ENCODE peak calls at places on chromosome 5, in nine cellular contexts. O is CD8-positive, alpha-beta T cell; D is CD4-positive, alpha-beta memory T cell; S is HCT116; J is esophagus squamous epithelium; M is lower lobe of right lung; V is heart right ventricle; A is SJSA1; Y is neural progenitor cell. B is an unnamed sample. For H3K36me3, the result is how much of the 10 kb centered on the place peaks cover.

GRCh38 chr5:35971186-35971877 is 19.9 kb downstream of the UGT3A1 start:
- DNase-seq in S (no peak), A (peak), M (no peak), Y (no peak), D (no peak), O (no peak), J (no peak), V (no peak), B (no peak)

GRCh38 chr5:63164838-63165237 is 586.2 kb downstream of the LRRC70 start:
- DNase-seq in S (no peak), V (no peak), O (no peak), J (no peak), Y (peak), D (no peak), A (no peak), M (no peak), B (no peak)

GRCh38 chr5:135457424-135458071 is 5.4 kb upstream of the TIFAB start:
- DNase-seq in D (peak), Y (peak), S (peak), M (peak), J (no peak), A (peak), O (peak), V (peak), B (peak)

GRCh38 chr5:6557807-6558575 is 74.9 kb downstream of the NSUN2 start:
- DNase-seq in O (no peak), A (no peak), J (no peak), Y (no peak), V (no peak), S (no peak), M (no peak), D (no peak), B (no peak)

GRCh38 chr5:124841829-124842712 is 95.6 kb upstream of the ZNF608 start:
- DNase-seq in V (peak), A (no peak), J (no peak), D (no peak), Y (no peak), S (no peak), M (no peak), O (no peak), B (no peak)

GRCh38 chr5:142587354-142587965 is 98.4 kb downstream of the FGF1 start:
- DNase-seq in M (no peak), O (no peak), D (peak), V (no peak), J (no peak), S (peak), A (peak), Y (peak), B (peak)

GRCh38 chr5:172567843-172568242 is 73.2 kb upstream of the NEURL1B start:
- DNase-seq in D (no peak), Y (no peak), S (no peak), M (no peak), V (no peak), J (no peak), O (no peak), A (no peak), B (no peak)

GRCh38 chr5:176675676-176676360 is 28.5 kb downstream of the TSPAN17 start:
- DNase-seq in S (peak), J (no peak), O (no peak), M (no peak), V (no peak), D (no peak), Y (peak), A (no peak), B (peak)

GRCh38 chr5:116002116-116002906 is 30.0 kb upstream of the ARL14EPL start:
- DNase-seq in O (no peak), A (peak), M (no peak), V (no peak), S (no peak), D (no peak), Y (no peak), J (no peak), B (no peak)

GRCh38 chr5:31470608-31471007 is 61.3 kb downstream of the DROSHA start:
- DNase-seq in D (no peak), V (peak), O (no peak), M (peak), A (no peak), Y (no peak), S (no peak), J (peak), B (no peak)

GRCh38 chr5:141747152-141747640 is 65.2 kb upstream of the ARAP3 start:
- DNase-seq in S (peak), Y (peak), J (no peak), A (no peak), O (no peak), V (peak), M (peak), D (no peak), B (peak)

GRCh38 chr5:61429906-61430305 is 97.8 kb downstream of the ZSWIM6 start:
- DNase-seq in D (no peak), A (no peak), M (no peak), O (no peak), V (no peak), J (no peak), Y (no peak), S (no peak), B (no peak)

GRCh38 chr5:31916327-31916726 is 257.8 kb downstream of the GOLPH3 start:
- DNase-seq in J (no peak), O (no peak), V (no peak), D (no peak), A (no peak), Y (no peak), M (no peak), S (no peak), B (no peak)

GRCh38 chr5:31824886-31825774 is 186.2 kb downstream of the PDZD2 start:
- DNase-seq in M (no peak), D (peak), A (peak), O (peak), S (peak), Y (peak), J (no peak), V (no peak), B (peak)

GRCh38 chr5:96035796-96036195 is 74.1 kb upstream of the ELL2 start:
- DNase-seq in D (no peak), A (no peak), S (no peak), J (no peak), O (no peak), V (no peak), Y (no peak), M (no peak), B (no peak)

GRCh38 chr5:134132372-134133212 is 18.1 kb downstream of the TCF7 start:
- DNase-seq in O (peak), V (no peak), Y (no peak), A (no peak), D (peak), J (no peak), M (peak), S (no peak), B (peak)

GRCh38 chr5:136720674-136721073 is 355.3 kb upstream of the TRPC7 start:
- DNase-seq in S (no peak), Y (no peak), D (no peak), V (no peak), A (no peak), M (no peak), J (no peak), O (no peak), B (no peak)

GRCh38 chr5:172795401-172795977 is 24.5 kb upstream of the DUSP1 start:
- DNase-seq in D (no peak), S (no peak), O (no peak), Y (no peak), M (peak), V (peak), J (no peak), A (peak), B (peak)

GRCh38 chr5:144183254-144183889 is 12.7 kb downstream of the KCTD16 start:
- DNase-seq in D (peak), S (no peak), Y (peak), A (peak), O (no peak), V (no peak), M (no peak), J (no peak), B (no peak)

GRCh38 chr5:167208911-167209310 is 1082.5 kb upstream of the WWC1 start:
- DNase-seq in O (no peak), V (no peak), A (peak), S (no peak), D (no peak), J (no peak), Y (no peak), M (no peak), B (no peak)

GRCh38 chr5:124963236-124963929 is 216.9 kb upstream of the ZNF608 start:
- DNase-seq in D (no peak), A (peak), Y (peak), S (no peak), O (no peak), M (no peak), V (no peak), J (no peak), B (peak)

GRCh38 chr5:149485655-149486615 is 65.3 kb downstream of the CSNK1A1 start:
- DNase-seq in M (peak), A (peak), D (no peak), O (no peak), Y (no peak), J (no peak), V (peak), S (peak), B (no peak)

GRCh38 chr5:152556779-152557178 is 151.7 kb upstream of the NMUR2 start:
- DNase-seq in A (no peak), Y (no peak), S (no peak), V (no peak), O (no peak), M (no peak), J (no peak), D (no peak), B (no peak)

GRCh38 chr5:77321793-77322394 is 111.4 kb downstream of the PDE8B start:
- DNase-seq in D (no peak), S (no peak), J (no peak), A (no peak), Y (peak), V (no peak), M (no peak), O (no peak), B (peak)

GRCh38 chr5:142922223-142922952 is 152.2 kb downstream of the ARHGAP26 start:
- DNase-seq in O (no peak), Y (peak), A (peak), M (no peak), V (no peak), S (no peak), J (no peak), D (peak), B (no peak)

GRCh38 chr5:6475626-6476312 is 27.1 kb downstream of the UBE2QL1 start:
- DNase-seq in Y (peak), M (no peak), D (no peak), O (no peak), V (no peak), J (no peak), S (no peak), A (no peak), B (peak)

GRCh38 chr5:73232266-73233041 is 59.5 kb downstream of the TMEM174 start:
- DNase-seq in A (peak), S (no peak), Y (peak), D (no peak), J (no peak), V (no peak), M (no peak), O (no peak), B (peak)

GRCh38 chr5:17379188-17379951 is 118.7 kb upstream of the TAF11L2 start:
- DNase-seq in M (no peak), O (no peak), V (no peak), Y (no peak), A (peak), J (no peak), D (no peak), S (no peak), B (no peak)

GRCh38 chr5:172496671-172497371 is 42.5 kb upstream of the SH3PXD2B start:
- DNase-seq in D (no peak), J (no peak), A (peak), O (peak), M (no peak), V (peak), S (no peak), Y (no peak), B (peak)

GRCh38 chr5:142979636-142980035 is 209.5 kb downstream of the ARHGAP26 start:
- DNase-seq in S (no peak), Y (no peak), A (no peak), J (no peak), M (no peak), D (no peak), O (no peak), V (no peak), B (peak)

GRCh38 chr5:20570486-20570885 is 582.5 kb upstream of the CDH18 start:
- DNase-seq in S (no peak), J (no peak), A (no peak), D (no peak), O (no peak), M (no peak), V (no peak), Y (no peak), B (no peak)

GRCh38 chr5:131305906-131306305 is 42.1 kb downstream of the CDC42SE2 start:
- DNase-seq in S (no peak), V (no peak), M (no peak), O (no peak), Y (no peak), J (no peak), D (no peak), A (no peak), B (no peak)

GRCh38 chr5:114010362-114010761 is 351.5 kb upstream of the KCNN2 start:
- DNase-seq in A (no peak), S (no peak), V (no peak), D (no peak), O (no peak), J (no peak), M (no peak), Y (no peak), B (no peak)

GRCh38 chr5:132692632-132692967 is 18.8 kb downstream of the IL4 start:
- DNase-seq in A (no peak), V (no peak), J (no peak), O (no peak), D (no peak), Y (no peak), S (no peak), M (no peak), B (no peak)

GRCh38 chr5:153456354-153456753 is 34.1 kb upstream of the GRIA1 start:
- DNase-seq in M (no peak), V (no peak), Y (no peak), J (no peak), D (no peak), S (no peak), A (no peak), O (no peak), B (no peak)

GRCh38 chr5:55350754-55351153 is 43.0 kb downstream of the MTREX start:
- DNase-seq in S (no peak), D (no peak), O (no peak), Y (no peak), V (no peak), M (no peak), A (no peak), J (no peak), B (no peak)
- H3K36me3 ChIP-seq in S (half or more), D (half or more), O (under half), Y (under half), V (half or more), M (half or more), A (half or more), J (under half), B (half or more)

GRCh38 chr5:10737880-10738279 is 23.2 kb downstream of the DAP start:
- DNase-seq in Y (no peak), V (no peak), A (no peak), S (no peak), O (no peak), D (no peak), M (no peak), J (no peak), B (no peak)
- H3K36me3 ChIP-seq in Y (under half), V (under half), A (half or more), S (under half), O (under half), D (under half), M (under half), J (under half), B (half or more)

GRCh38 chr5:170633235-170634041 is 129.6 kb downstream of the KCNIP1 start:
- DNase-seq in S (peak), V (peak), M (no peak), D (no peak), J (no peak), O (no peak), A (peak), Y (peak), B (peak)
- H3K36me3 ChIP-seq in S (under half), V (under half), M (under half), D (under half), J (under half), O (under half), A (under half), Y (under half), B (under half)

DNA sequence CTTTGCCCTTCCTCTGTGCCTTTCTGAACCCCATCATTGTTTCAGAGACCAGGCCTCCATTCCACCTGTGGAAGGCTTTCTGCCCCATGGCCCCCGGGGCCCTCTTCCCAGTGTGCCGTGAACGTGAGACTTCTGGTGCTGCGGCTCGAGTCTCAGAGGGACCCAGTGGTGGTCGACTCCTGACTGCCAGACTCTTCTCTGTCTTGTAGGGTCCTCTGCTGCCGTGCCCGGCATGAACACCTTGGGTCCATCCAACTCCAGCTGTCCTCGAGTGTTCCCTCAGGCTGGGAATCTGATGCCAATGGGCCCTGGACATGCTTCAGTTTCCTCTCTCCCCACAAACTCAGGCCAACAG is 20.1 kb upstream of the LTC4S start:
- DNase-seq in O (no peak), Y (no peak), S (no peak), D (no peak), J (no peak), V (no peak), A (no peak), M (no peak), B (no peak)
- H3K36me3 ChIP-seq in O (half or more), Y (under half), S (under half), D (half or more), J (under half), V (half or more), A (half or more), M (half or more), B (half or more)

GRCh38 chr5:140513124-140513523 is 34.3 kb upstream of the EIF4EBP3 start:
- DNase-seq in D (no peak), O (no peak), J (no peak), V (no peak), A (no peak), M (no peak), S (no peak), Y (no peak), B (no peak)

GRCh38 chr5:140509898-140510297 is 37.6 kb upstream of the EIF4EBP3 start:
- DNase-seq in A (no peak), S (no peak), V (no peak), O (no peak), J (no peak), M (no peak), D (no peak), Y (no peak), B (no peak)
- H3K36me3 ChIP-seq in A (half or more), S (under half), V (half or more), O (half or more), J (under half), M (half or more), D (half or more), Y (under half), B (half or more)

GRCh38 chr5:157326440-157327023 is 60.6 kb downstream of the CYFIP2 start:
- DNase-seq in V (no peak), O (peak), M (no peak), Y (no peak), A (no peak), S (no peak), J (no peak), D (no peak), B (no peak)

GRCh38 chr5:157324237-157324636 is 58.3 kb downstream of the CYFIP2 start:
- DNase-seq in D (no peak), Y (no peak), A (no peak), S (no peak), J (no peak), O (no peak), V (no peak), M (no peak), B (peak)

GRCh38 chr5:157322581-157322980 is 56.7 kb downstream of the CYFIP2 start:
- DNase-seq in J (no peak), D (no peak), M (no peak), A (no peak), Y (no peak), O (no peak), S (no peak), V (no peak), B (no peak)

GRCh38 chr5:157327771-157328170 is 61.8 kb downstream of the CYFIP2 start:
- DNase-seq in S (no peak), J (no peak), Y (no peak), O (peak), A (no peak), M (no peak), D (peak), V (no peak), B (no peak)

DNA sequence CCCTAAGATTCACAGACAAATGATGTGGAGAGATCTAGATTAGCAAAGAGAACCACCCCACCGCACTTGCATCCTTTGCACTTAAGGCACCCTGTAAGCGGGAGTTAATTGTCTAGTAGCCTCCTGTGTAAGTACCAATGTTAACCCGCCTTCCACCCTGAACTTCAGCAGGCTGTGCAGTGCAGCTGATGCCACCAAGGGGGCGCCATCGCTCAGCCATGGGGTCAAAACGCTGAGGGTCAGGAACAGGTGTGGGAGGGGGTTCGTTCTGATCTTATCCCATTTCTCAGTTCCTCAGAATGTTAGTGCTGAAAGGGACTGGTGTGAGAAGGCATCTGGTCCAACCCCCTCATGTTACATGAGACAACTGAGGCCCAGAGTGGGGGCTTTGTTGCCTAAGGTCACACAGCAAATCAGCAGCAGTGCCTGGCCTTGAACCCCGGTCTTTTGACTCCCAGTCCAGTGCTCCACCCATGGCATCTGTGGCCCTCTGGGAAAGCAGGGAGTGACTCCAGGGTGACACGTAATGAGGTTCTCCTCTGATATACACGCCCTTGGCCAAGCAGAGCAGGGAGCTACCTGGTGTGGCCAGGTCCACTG is 57.3 kb downstream of the CYFIP2 start:
- DNase-seq in J (no peak), A (no peak), D (no peak), S (no peak), V (no peak), M (no peak), Y (no peak), O (no peak), B (peak)
- H3K36me3 ChIP-seq in J (under half), A (under half), D (half or more), S (under half), V (under half), M (under half), Y (under half), O (half or more), B (under half)

GRCh38 chr5:64947031-64947430 is 178.3 kb downstream of the CWC27 start:
- DNase-seq in V (no peak), A (no peak), O (no peak), Y (no peak), D (no peak), M (no peak), S (no peak), J (no peak), B (no peak)
- H3K36me3 ChIP-seq in V (under half), A (under half), O (under half), Y (under half), D (under half), M (under half), S (under half), J (under half), B (under half)

DNA sequence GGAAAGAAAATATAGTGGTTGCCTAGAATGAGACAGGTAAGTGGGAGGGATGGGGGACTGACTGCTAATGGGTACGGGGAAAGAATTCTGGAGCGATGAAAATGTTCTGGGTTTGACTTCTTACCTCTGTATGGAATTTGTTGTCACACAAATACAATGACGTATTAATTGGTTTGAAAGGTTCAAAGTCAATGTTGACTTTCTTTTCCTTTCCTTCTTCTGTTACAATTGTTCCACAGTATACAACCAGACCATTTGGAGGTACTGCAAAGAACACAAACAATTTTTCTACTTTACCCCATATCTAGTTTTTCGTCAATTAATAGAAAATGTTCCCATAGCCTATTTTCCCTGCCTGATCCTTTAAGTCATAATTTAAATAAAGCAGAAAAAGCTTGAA is 25.6 kb downstream of the ETF1 start:
- DNase-seq in A (no peak), J (no peak), Y (no peak), O (no peak), S (no peak), D (no peak), M (no peak), V (no peak), B (no peak)
- H3K36me3 ChIP-seq in A (half or more), J (under half), Y (under half), O (under half), S (under half), D (half or more), M (half or more), V (under half), B (half or more)

GRCh38 chr5:103177543-103177942 is 57.4 kb downstream of the PPIP5K2 start:
- DNase-seq in J (no peak), V (no peak), A (no peak), O (no peak), D (no peak), M (no peak), S (no peak), Y (no peak), B (no peak)
- H3K36me3 ChIP-seq in J (under half), V (under half), A (under half), O (under half), D (under half), M (half or more), S (under half), Y (under half), B (under half)

B was measured in endodermal cell.